ENCODE peak calls at places on chromosomes 2 and 18, in nine cellular contexts. C is tibial nerve, O is GM10248, T is ovary, J is WTC11, Q is fibroblast of lung, Y is heart left ventricle, W is endothelial cell of umbilical vein, Z is AG04450. B is an unnamed sample.

GRCh38 chr2:28034696-28035095 is 144.2 kb downstream of the BABAM2 start:
- DNase-seq in C (no peak), O (no peak), T (no peak), J (no peak), Q (no peak), Y (no peak), W (no peak), Z (no peak), B (no peak)

GRCh38 chr18:49893036-49893435 is 79.7 kb upstream of the ACAA2 start:
- DNase-seq in C (no peak), O (no peak), T (no peak), J (no peak), Q (no peak), Y (no peak), W (no peak), Z (no peak), B (no peak)

GRCh38 chr18:43525149-43525548 is 247.9 kb upstream of the SYT4 start:
- DNase-seq in C (no peak), O (no peak), T (no peak), J (no peak), Q (no peak), Y (no peak), W (no peak), Z (no peak), B (no peak)

GRCh38 chr2:70566464-70566863 is 12.8 kb upstream of the TGFA start:
- DNase-seq in C (no peak), O (no peak), T (no peak), J (no peak), Q (no peak), Y (no peak), W (no peak), Z (no peak), B (no peak)

GRCh38 chr2:174788291-174788929 is 24.1 kb upstream of the CHRNA1 start:
- DNase-seq in C (no peak), O (no peak), T (no peak), J (peak), Q (peak), Y (no peak), W (no peak), Z (no peak), B (no peak)

GRCh38 chr2:27959496-27959895 is 69.0 kb downstream of the BABAM2 start:
- DNase-seq in C (peak), O (no peak), T (no peak), J (no peak), Q (peak), Y (no peak), W (peak), Z (no peak), B (no peak)

GRCh38 chr2:241898681-241899270 is 29.2 kb downstream of the RTP5 start:
- DNase-seq in C (no peak), O (no peak), T (peak), J (no peak), Q (no peak), Y (peak), W (no peak), Z (no peak), B (no peak)

GRCh38 chr2:166361351-166362153 is 14.2 kb downstream of the SCN9A start:
- DNase-seq in C (no peak), O (no peak), T (no peak), J (no peak), Q (peak), Y (no peak), W (peak), Z (no peak), B (no peak)

GRCh38 chr18:37383036-37383788 is 182.4 kb downstream of the CELF4 start:
- DNase-seq in C (no peak), O (no peak), T (no peak), J (no peak), Q (no peak), Y (no peak), W (no peak), Z (no peak), B (no peak)

GRCh38 chr18:37380546-37381110 is 185.0 kb downstream of the CELF4 start:
- DNase-seq in C (no peak), O (no peak), T (no peak), J (no peak), Q (no peak), Y (no peak), W (no peak), Z (no peak), B (no peak)

GRCh38 chr18:37378616-37379015 is 187.0 kb downstream of the CELF4 start:
- DNase-seq in C (no peak), O (no peak), T (no peak), J (no peak), Q (no peak), Y (no peak), W (no peak), Z (no peak), B (no peak)

GRCh38 chr18:37383789-37384151 is 181.8 kb downstream of the CELF4 start:
- DNase-seq in C (no peak), O (no peak), T (no peak), J (no peak), Q (no peak), Y (no peak), W (no peak), Z (no peak), B (no peak)

GRCh38 chr18:37381554-37381953 is 184.0 kb downstream of the CELF4 start:
- DNase-seq in C (no peak), O (no peak), T (no peak), J (peak), Q (no peak), Y (no peak), W (no peak), Z (no peak), B (no peak)
- TF ChIP-seq CTCF in C (no peak), O (no peak), T (no peak), J (no peak), Q (no peak), Y (no peak), W (no peak), Z (no peak), B (no peak)

DNA sequence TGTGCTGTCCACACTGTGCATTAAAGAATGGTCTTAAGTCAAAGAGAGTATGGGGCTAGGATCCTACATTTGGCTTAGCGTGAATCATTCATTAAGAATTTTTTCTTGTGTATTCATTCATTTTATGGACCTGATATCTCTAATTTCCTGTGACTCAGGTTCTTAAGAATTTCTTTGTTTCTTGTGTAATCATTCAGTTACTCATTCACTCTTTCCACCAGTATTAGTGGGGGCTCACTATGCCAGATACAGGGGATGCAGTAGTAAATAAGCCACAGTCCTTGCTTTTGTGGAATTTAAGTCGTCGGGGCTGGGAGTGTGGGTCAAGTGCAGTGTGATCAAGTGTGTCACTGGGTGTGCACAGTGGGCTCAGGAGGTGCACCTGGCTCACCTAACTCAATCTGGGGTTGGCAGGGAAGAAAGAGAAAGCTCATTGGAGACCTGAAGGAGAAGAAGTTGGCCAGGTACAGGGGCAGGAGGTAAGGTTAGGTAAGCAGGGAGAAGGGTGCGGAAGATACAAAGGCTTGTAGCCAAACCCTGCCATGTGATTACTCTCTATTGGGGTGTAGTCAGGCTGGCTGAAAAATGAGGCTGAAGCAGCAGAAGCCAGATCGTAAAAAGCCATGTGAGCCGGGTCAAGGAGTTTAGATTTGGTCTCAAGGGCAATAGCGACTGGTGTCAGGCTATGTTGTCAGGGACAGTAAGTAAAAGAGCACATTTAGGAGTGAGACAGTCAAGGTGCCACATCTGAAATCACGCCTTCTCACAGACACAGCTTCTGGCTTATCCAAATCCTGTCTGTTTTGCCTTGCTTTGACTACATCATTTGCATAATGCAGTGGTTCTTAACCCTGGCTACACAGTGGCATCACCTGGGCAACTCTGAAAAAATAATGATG is 67.2 kb downstream of the KCTD1 start:
- DNase-seq in C (no peak), O (no peak), T (no peak), J (no peak), Q (peak), Y (no peak), W (peak), Z (peak), B (no peak)
- TF ChIP-seq CTCF in C (no peak), O (no peak), T (no peak), J (no peak), Q (no peak), Y (no peak), W (no peak), Z (no peak), B (no peak)

GRCh38 chr2:36373149-36373880 is 17.7 kb downstream of the CRIM1 start:
- DNase-seq in C (no peak), O (no peak), T (no peak), J (no peak), Q (peak), Y (no peak), W (no peak), Z (no peak), B (peak)
- TF ChIP-seq CTCF in C (no peak), O (no peak), T (no peak), J (no peak), Q (no peak), Y (no peak), W (no peak), Z (no peak), B (no peak)

DNA sequence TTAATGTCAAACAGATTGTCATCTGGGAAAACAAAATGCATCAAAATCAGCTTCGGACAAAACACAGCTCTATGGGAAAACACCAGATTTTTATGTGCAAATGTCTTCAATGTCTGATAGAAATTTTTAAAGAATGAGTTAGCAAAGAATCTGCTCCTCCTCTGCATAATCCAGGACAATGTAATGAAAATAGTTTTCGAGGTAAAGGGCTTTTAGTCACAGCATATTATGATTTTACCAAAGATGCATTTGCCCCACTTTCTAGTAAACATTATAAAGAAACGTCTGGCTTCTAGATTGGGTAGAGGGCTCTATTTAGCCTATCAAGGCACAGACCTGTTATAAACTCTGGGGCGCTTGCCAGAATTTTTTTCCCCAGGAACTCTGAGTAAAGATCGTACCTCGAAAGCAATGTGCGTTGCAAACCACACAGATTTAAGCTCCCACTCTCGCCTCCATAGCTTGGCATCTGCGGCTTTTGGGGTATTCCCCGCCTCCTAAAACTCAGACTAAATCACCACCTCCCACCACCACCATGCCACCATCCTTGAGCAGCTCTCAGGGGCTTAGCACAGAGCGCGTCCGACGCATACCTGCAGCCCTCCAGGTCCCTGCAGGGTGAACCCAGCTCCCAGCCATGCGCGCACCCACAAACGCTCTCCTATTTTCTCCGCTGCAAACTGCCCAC is 926 bp downstream of the ACVR1C start:
- DNase-seq in C (no peak), O (no peak), T (peak), J (peak), Q (no peak), Y (peak), W (peak), Z (no peak), B (peak)
- TF ChIP-seq CTCF in C (no peak), O (no peak), T (no peak), J (no peak), Q (no peak), Y (no peak), W (no peak), Z (no peak), B (no peak)

B was measured in activated CD8-positive, alpha-beta T cell treated with anti-CD3 and anti-CD28 coated beads for 36 hours.